ENCODE peak calls at places on chromosomes 2 and 18, in ten cellular contexts. Y is CD8-positive, alpha-beta memory T cell; T is stomach; P is cardiac muscle cell; A is PC-9; H is iPS DF 6.9; V is effector memory CD4-positive, alpha-beta T cell; B is lower lobe of right lung; I is WERI-Rb-1; S is Peyer's patch. N is an unnamed sample.

GRCh38 chr2:14712091-14712490 is 79.6 kb downstream of the LRATD1 start:
- DNase-seq in Y (no peak), T (no peak), P (no peak), A (no peak), H (no peak), V (no peak), B (no peak), I (no peak), S (no peak), N (no peak)

GRCh38 chr2:10303634-10304378 is 1.1 kb downstream of the HPCAL1 start:
- DNase-seq in Y (peak), T (peak), P (peak), A (peak), H (no peak), V (peak), B (peak), I (peak), S (peak), N (peak)

GRCh38 chr2:74414913-74415761 is 6.3 kb downstream of the C2orf81 start:
- DNase-seq in Y (no peak), T (peak), P (peak), A (no peak), H (no peak), V (no peak), B (peak), I (no peak), S (peak), N (no peak)

GRCh38 chr2:133817680-133818566 is 249.7 kb upstream of the NCKAP5 start:
- DNase-seq in Y (no peak), T (no peak), P (peak), A (peak), H (no peak), V (no peak), B (no peak), I (no peak), S (no peak), N (no peak)

GRCh38 chr2:170713280-170714155 is 1.6 kb upstream of the SP5 start:
- DNase-seq in Y (no peak), T (no peak), P (no peak), A (no peak), H (no peak), V (no peak), B (no peak), I (no peak), S (no peak), N (no peak)

GRCh38 chr2:15968280-15969178 is 28.2 kb downstream of the MYCN start:
- DNase-seq in Y (no peak), T (no peak), P (no peak), A (no peak), H (no peak), V (no peak), B (no peak), I (peak), S (no peak), N (no peak)

GRCh38 chr2:169513926-169514325 is 4.4 kb downstream of the KLHL41 start:
- DNase-seq in Y (no peak), T (no peak), P (peak), A (no peak), H (no peak), V (no peak), B (no peak), I (no peak), S (no peak), N (no peak)

GRCh38 chr2:15546297-15547098 is 14.6 kb downstream of the NBAS start:
- DNase-seq in Y (no peak), T (no peak), P (no peak), A (no peak), H (no peak), V (no peak), B (no peak), I (no peak), S (no peak), N (no peak)

GRCh38 chr2:96251721-96252292 is 14.0 kb downstream of the TMEM127 start:
- DNase-seq in Y (no peak), T (peak), P (peak), A (peak), H (no peak), V (no peak), B (no peak), I (peak), S (peak), N (peak)

GRCh38 chr2:1613731-1614354 is 130.5 kb downstream of the PXDN start:
- DNase-seq in Y (no peak), T (no peak), P (peak), A (no peak), H (no peak), V (no peak), B (no peak), I (no peak), S (no peak), N (no peak)

GRCh38 chr2:212811036-212811805 is 272.6 kb upstream of the ERBB4 start:
- DNase-seq in Y (no peak), T (no peak), P (peak), A (no peak), H (no peak), V (no peak), B (no peak), I (no peak), S (no peak), N (no peak)

GRCh38 chr2:104864751-104865470 is 11.0 kb downstream of the POU3F3 start:
- DNase-seq in Y (no peak), T (no peak), P (no peak), A (no peak), H (no peak), V (no peak), B (no peak), I (no peak), S (no peak), N (no peak)

GRCh38 chr2:119367472-119368099 is 809 bp downstream of the DBI start:
- DNase-seq in Y (peak), T (peak), P (peak), A (no peak), H (no peak), V (peak), B (peak), I (peak), S (peak), N (peak)

GRCh38 chr2:44793322-44793870 is 148.1 kb upstream of the SIX3 start:
- DNase-seq in Y (no peak), T (no peak), P (peak), A (peak), H (no peak), V (no peak), B (no peak), I (no peak), S (no peak), N (no peak)

GRCh38 chr2:121151311-121152109 is 133.5 kb downstream of the TFCP2L1 start:
- DNase-seq in Y (no peak), T (peak), P (no peak), A (peak), H (no peak), V (no peak), B (peak), I (peak), S (peak), N (no peak)

GRCh38 chr2:198916548-198916947 is 541.2 kb downstream of the SATB2 start:
- DNase-seq in Y (no peak), T (no peak), P (no peak), A (no peak), H (no peak), V (no peak), B (no peak), I (no peak), S (no peak), N (no peak)

GRCh38 chr2:175729049-175729706 is 272.9 kb downstream of the LNPK start:
- DNase-seq in Y (no peak), T (no peak), P (no peak), A (no peak), H (no peak), V (no peak), B (no peak), I (no peak), S (no peak), N (no peak)

GRCh38 chr2:121185571-121186074 is 99.4 kb downstream of the TFCP2L1 start:
- DNase-seq in Y (no peak), T (peak), P (no peak), A (peak), H (no peak), V (no peak), B (no peak), I (no peak), S (no peak), N (no peak)

GRCh38 chr2:213306320-213306942 is 22.2 kb downstream of the SPAG16 start:
- DNase-seq in Y (no peak), T (peak), P (peak), A (no peak), H (no peak), V (no peak), B (no peak), I (no peak), S (no peak), N (no peak)

GRCh38 chr2:55949211-55949610 is 25.6 kb upstream of the EFEMP1 start:
- DNase-seq in Y (no peak), T (no peak), P (no peak), A (no peak), H (no peak), V (no peak), B (no peak), I (no peak), S (no peak), N (no peak)
- H3K27ac ChIP-seq in Y (no peak), T (no peak), P (no peak), A (no peak), H (no peak), V (no peak), B (no peak), I (no peak), S (no peak), N (no peak)

DNA sequence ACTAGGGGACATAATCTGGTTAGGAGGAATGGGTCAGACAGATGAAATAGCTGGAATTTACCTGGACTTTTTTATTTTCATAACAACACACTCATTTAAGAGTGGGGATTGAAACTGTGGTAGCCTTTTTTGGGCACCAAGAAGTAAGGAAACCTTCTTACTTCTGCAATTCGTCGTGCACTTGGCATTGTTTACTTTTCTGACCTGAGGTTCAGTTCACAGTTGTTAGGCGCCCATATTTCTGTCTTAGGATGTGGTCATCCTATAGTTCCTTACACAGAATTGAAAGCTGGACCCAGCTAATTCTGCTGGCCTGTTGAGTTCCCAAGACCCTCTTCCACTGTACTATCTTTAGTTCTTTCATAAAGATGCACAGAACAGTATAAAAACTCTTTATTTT is 72.9 kb downstream of the TMX3 start:
- DNase-seq in Y (no peak), T (no peak), P (no peak), A (no peak), H (no peak), V (no peak), B (no peak), I (no peak), S (no peak), N (no peak)
- H3K27ac ChIP-seq in Y (no peak), T (no peak), P (no peak), A (no peak), H (no peak), V (no peak), B (no peak), I (no peak), S (no peak), N (no peak)

DNA sequence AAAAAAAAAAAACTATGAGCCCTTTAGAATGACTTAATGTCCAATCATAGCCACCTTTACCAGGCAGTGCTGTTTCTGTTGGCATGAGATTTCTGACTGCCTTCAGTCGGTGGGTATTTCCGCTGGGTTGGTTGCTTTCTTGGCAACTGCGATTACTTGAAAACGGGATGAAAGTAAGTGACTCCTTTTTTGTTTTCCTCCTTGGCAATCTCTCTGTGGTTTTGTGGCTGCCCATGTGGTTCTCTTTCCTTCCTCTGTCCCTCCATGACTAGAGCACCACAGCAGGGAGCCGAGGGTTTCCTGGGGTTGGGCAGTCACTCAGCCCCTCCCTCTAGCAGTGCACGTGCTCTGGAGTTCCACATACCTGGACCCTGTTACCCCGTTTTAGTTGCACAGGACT is 112.1 kb downstream of the KLHL29 start:
- DNase-seq in Y (no peak), T (no peak), P (peak), A (no peak), H (no peak), V (no peak), B (no peak), I (no peak), S (no peak), N (no peak)
- H3K27ac ChIP-seq in Y (no peak), T (no peak), P (no peak), A (no peak), H (no peak), V (no peak), B (no peak), I (peak), S (no peak), N (no peak)

DNA sequence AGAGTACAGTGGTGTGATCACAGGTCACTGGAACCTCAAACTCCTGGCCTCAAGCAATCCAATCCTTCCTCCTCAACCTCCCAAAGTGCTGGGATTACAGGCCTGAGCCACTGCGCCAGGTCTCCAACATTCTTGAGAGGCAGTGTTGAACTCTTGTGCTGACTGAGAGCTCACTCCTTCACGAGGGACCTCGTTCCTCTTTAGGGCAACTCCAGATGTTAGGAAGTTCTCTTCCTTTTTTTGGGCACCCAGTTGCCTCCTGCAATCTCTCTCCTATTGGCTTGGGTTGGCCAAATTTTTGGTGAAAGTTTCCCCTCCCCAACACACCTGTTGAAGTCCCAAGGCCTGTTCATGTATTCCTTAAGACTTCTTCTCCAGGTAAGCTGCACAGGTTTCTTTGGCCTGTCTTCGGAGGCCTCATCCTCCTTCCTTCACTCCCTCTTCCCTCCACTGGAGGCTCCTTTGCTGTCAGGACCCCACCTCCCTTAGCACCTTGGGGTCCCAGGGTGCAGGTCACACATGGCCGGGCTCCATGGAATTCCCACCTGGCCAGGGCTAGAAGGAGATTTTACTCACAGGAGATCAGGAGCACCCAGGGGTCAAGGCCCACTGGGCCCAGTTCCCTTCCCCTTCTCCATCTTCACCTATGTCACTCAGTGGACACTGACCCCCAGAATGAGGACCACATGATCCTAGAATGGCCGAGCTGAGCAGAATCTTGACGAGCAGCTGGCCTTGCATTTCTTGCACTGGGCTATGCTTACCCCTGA is 94.6 kb upstream of the SMAD2 start:
- DNase-seq in Y (no peak), T (peak), P (no peak), A (no peak), H (no peak), V (no peak), B (peak), I (no peak), S (peak), N (no peak)
- H3K27ac ChIP-seq in Y (no peak), T (no peak), P (no peak), A (no peak), H (no peak), V (no peak), B (no peak), I (no peak), S (no peak), N (no peak)

GRCh38 chr2:99471635-99472326 is 18.0 kb downstream of the REV1 start:
- DNase-seq in Y (no peak), T (no peak), P (no peak), A (no peak), H (no peak), V (no peak), B (no peak), I (no peak), S (no peak), N (no peak)

GRCh38 chr2:99469394-99469793 is 20.4 kb downstream of the REV1 start:
- DNase-seq in Y (no peak), T (no peak), P (no peak), A (no peak), H (no peak), V (no peak), B (no peak), I (no peak), S (no peak), N (no peak)

GRCh38 chr2:99473496-99474083 is 16.2 kb downstream of the REV1 start:
- DNase-seq in Y (no peak), T (no peak), P (no peak), A (no peak), H (no peak), V (no peak), B (no peak), I (no peak), S (no peak), N (no peak)

GRCh38 chr2:99472327-99472960 is 17.4 kb downstream of the REV1 start:
- DNase-seq in Y (no peak), T (no peak), P (no peak), A (no peak), H (no peak), V (no peak), B (no peak), I (no peak), S (no peak), N (no peak)

DNA sequence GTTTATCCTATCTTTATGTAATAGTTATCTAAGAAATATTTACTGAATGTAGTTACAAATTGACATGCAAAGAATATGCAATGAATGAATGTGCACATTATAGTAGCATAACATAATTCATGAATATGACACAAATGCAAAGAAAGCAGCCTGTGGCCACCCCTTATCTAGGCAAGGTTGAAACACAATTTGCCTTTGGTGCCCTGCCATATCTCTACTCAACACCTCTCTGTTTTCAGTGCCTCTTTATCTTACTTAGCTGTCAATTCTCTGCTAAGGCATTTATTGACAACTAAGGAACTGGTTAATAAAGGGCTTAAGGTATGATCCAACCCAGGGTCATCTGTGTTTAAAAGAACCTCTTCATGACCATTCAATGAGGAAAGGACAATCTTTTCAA is 18.9 kb downstream of the REV1 start:
- DNase-seq in Y (no peak), T (no peak), P (no peak), A (no peak), H (no peak), V (no peak), B (no peak), I (no peak), S (no peak), N (no peak)
- H3K27ac ChIP-seq in Y (no peak), T (no peak), P (peak), A (no peak), H (no peak), V (no peak), B (no peak), I (no peak), S (no peak), N (no peak)

DNA sequence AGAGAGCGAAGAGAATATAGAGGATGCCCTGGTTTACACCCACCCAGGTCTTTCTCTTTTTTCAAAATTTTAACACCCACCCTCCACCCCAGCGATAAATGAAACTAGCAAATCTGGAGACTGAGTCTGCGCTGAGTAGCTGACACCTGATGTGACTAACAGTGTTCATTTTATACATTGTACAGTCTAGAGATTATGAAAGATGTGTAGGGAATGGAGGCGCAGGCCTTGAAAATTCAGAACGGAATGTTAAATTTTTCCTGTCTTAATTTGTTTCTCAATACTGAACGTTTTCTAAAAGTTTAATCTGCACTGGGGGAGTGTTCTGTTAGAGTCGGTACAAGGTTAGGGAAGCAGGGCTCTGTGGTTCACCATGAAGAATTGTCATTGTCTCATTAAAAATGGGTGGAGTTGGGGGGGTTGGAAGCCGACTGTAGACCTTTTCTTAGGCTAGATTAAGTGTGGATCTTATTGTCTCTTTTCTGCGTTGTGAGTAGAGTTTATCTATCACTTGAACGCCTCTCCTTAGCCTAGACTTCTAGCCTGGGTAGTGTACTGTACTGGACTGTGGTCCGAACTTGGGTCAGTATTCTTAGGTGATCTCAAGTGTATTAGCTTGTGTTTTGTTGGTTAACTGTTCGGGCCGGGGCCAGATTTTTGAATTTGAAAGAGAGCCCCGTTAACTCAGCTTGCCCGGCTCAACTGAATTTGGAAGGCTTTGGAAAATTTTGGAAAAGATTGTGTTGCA is 1.9 kb downstream of the MAP4K4 start:
- DNase-seq in Y (peak), T (no peak), P (no peak), A (no peak), H (no peak), V (no peak), B (no peak), I (no peak), S (no peak), N (no peak)
- H3K27ac ChIP-seq in Y (peak), T (peak), P (no peak), A (peak), H (no peak), V (peak), B (peak), I (no peak), S (peak), N (peak)

DNA sequence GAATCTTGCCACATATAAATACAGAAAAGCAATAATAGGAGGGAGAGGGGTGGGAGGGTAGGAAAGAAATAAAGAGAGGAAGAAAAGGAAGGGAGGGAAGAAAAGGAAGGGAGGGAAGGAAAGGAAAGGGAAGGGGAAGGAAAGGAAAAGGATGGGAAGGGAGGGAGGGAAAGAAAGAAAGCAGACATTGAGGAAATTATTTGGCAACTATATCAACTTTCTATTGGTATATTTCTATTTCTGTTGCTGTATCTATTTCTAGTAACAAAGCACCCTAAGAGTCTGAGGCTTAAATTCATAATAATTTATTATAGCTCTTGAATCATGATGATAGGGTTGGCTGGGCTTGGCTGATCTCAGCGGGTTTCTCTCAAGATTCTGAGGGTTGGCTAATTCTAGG is 648.0 kb downstream of the CCDC85A start:
- DNase-seq in Y (no peak), T (no peak), P (no peak), A (no peak), H (no peak), V (no peak), B (no peak), I (no peak), S (no peak), N (no peak)
- H3K27ac ChIP-seq in Y (no peak), T (no peak), P (no peak), A (no peak), H (no peak), V (no peak), B (no peak), I (no peak), S (no peak), N (no peak)

DNA sequence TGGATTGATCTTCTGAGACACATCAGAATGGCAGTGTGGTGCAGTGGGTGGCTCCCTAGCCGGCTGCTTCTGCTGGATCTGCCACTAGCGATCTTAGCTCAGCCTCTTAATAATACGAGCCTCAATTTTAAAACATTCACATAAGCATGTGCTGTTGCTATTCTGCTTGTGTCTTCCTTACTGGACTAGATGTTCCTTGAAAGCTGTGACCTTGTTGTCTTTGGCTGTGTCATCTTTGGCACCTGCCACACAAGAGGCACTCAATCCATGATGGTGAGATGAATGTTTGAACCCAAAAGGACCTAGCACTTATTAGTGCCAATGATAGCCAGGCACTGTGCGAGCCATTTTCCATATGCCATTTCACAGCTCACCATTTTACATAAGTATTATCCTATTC is 393.0 kb downstream of the ALK start:
- DNase-seq in Y (no peak), T (no peak), P (no peak), A (no peak), H (no peak), V (no peak), B (no peak), I (no peak), S (no peak), N (no peak)
- H3K27ac ChIP-seq in Y (no peak), T (no peak), P (no peak), A (no peak), H (no peak), V (no peak), B (no peak), I (no peak), S (peak), N (no peak)

N was measured in substantia nigra.